ENCODE peak calls at places on chromosome 18, in nine cellular contexts. H, P, T, A, G, V, D, Y and Z are unnamed samples.

GRCh38 chr18:75790821-75791220 is 363.3 kb upstream of the SMIM21 start:
- DNase-seq in A (no peak), P (no peak), T (no peak), H (no peak), Y (no peak), V (no peak), G (no peak), D (no peak), Z (peak; percentile 2)

GRCh38 chr18:43515481-43515880 is 238.2 kb upstream of the SYT4 start:
- DNase-seq in P (no peak), Y (no peak), V (no peak), D (no peak), H (no peak), T (no peak), A (no peak), G (no peak), Z (no peak)

GRCh38 chr18:58241877-58242276 is 197.9 kb downstream of the NEDD4L start:
- DNase-seq in D (peak; percentile 93), H (no peak), V (no peak), T (no peak), G (no peak), P (peak; percentile 81), A (peak; percentile 67), Y (no peak), Z (peak; percentile 99)

GRCh38 chr18:22694954-22695353 is 238.2 kb upstream of the RBBP8 start:
- DNase-seq in A (peak; percentile 51), H (no peak), Y (no peak), G (peak; percentile 26), T (peak; percentile 90), P (peak; percentile 94), V (no peak), D (peak; percentile 98), Z (peak; percentile 97)

GRCh38 chr18:34647251-34647650 is 62.8 kb upstream of the DTNA start:
- DNase-seq in G (no peak), V (no peak), P (no peak), Y (no peak), D (no peak), A (no peak), H (peak; percentile 68), T (no peak), Z (no peak)

GRCh38 chr18:31596081-31596872 is 4.6 kb downstream of the TTR start:
- DNase-seq in V (no peak), G (no peak), Y (no peak), D (peak; percentile 46), P (no peak), A (no peak), H (no peak), T (no peak), Z (peak; percentile 11)

GRCh38 chr18:78860117-78860516 is 119.5 kb upstream of the SALL3 start:
- DNase-seq in A (no peak), P (no peak), T (no peak), V (no peak), H (no peak), G (no peak), D (no peak), Y (no peak), Z (no peak)

GRCh38 chr18:41936471-41937134 is 18.4 kb upstream of the PIK3C3 start:
- DNase-seq in G (no peak), D (no peak), Y (no peak), T (no peak), V (no peak), H (no peak), P (no peak), A (no peak), Z (no peak)

GRCh38 chr18:9719421-9719981 is 11.4 kb downstream of the RAB31 start:
- DNase-seq in T (no peak), V (peak; percentile 54), H (no peak), G (no peak), D (peak; percentile 89), P (peak; percentile 85), Y (no peak), A (no peak), Z (peak; percentile 91)

GRCh38 chr18:62249478-62250097 is 62.5 kb downstream of the RELCH start:
- DNase-seq in T (peak; percentile 82), P (peak; percentile 87), D (peak; percentile 49), G (peak; percentile 29), A (peak; percentile 89), H (peak; percentile 72), Y (peak; percentile 26), V (peak; percentile 84), Z (peak; percentile 83)

GRCh38 chr18:27750014-27750413 is 426.9 kb downstream of the CDH2 start:
- DNase-seq in V (no peak), A (peak; percentile 32), Y (no peak), T (no peak), P (peak; percentile 14), G (no peak), H (peak; percentile 9), D (peak; percentile 86), Z (peak; percentile 23)

GRCh38 chr18:74459877-74460276 is 2.8 kb upstream of the DIPK1C start:
- DNase-seq in G (no peak), A (no peak), V (no peak), P (no peak), D (no peak), T (no peak), H (no peak), Y (no peak), Z (no peak)

GRCh38 chr18:63317982-63318881 is 1.3 kb downstream of the BCL2 start:
- DNase-seq in T (peak; percentile 68), A (peak; percentile 63), G (peak; percentile 47), H (no peak), V (peak; percentile 61), P (no peak), D (no peak), Y (peak; percentile 89), Z (no peak)

GRCh38 chr18:48896875-48897511 is 53.8 kb downstream of the SMAD7 start:
- DNase-seq in P (peak; percentile 28), V (peak; percentile 81), T (peak; percentile 81), A (peak; percentile 82), D (no peak), G (peak; percentile 58), H (peak; percentile 13), Y (peak; percentile 48), Z (peak; percentile 67)

GRCh38 chr18:8367217-8367988 is 241.8 kb upstream of the RAB12 start:
- DNase-seq in P (no peak), D (no peak), G (no peak), A (peak; percentile 60), H (no peak), T (no peak), V (peak; percentile 43), Y (peak; percentile 13), Z (no peak)
- H3K4me3 ChIP-seq in P (peak overlapping the region; percentile 46), D (peak overlapping the region; percentile 34), G (peak overlapping the region; percentile 59), A (no peak overlapping the region), H (no peak overlapping the region), T (peak overlapping the region; percentile 13), V (peak overlapping the region; percentile 26), Y (no peak overlapping the region), Z (no peak overlapping the region)

GRCh38 chr18:66533693-66534092 is 70.2 kb downstream of the CDH19 start:
- DNase-seq in A (no peak), P (no peak), T (no peak), H (no peak), Y (no peak), G (no peak), D (no peak), V (no peak), Z (no peak)
- TF ChIP-seq CTCF in A (no peak), P (no peak), T (no peak), H (no peak), Y (no peak), G (no peak), D (no peak), V (no peak), Z (no peak)

DNA sequence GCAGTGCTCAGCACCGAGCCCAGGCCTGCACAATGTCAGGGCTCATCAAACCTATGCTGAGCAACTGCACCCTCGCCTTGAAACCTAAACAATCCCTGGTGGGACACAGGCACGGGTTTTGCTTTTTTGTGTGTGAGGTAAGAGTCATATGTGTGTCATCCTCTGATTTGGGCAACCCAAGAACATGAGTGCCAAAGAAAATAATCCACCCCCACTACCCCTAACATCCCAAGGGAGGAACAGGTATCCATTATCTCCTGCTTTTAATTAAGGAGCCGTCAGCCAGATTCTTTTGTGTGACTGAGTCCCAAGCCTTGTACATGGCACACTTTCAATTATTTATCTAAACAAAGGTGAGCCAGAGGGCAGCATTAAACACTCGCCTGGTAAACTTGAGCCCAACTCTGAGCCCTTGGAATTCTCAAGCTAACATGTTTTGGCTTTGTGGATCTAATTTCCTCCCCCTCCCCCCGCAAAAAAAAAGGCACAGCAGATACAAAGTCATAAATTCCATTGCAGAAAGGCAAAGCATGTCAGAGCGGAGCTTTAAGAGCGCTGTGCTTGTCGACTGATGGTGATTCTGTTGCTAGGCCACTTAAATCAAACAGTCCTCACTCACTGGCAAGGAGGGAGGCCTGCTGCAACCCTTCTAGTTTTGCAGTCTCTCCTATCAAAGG is 143.3 kb upstream of the LMAN1 start:
- DNase-seq in V (peak; percentile 28), H (no peak), P (peak; percentile 97), D (peak; percentile 85), A (peak; percentile 36), G (peak; percentile 30), Y (no peak), T (peak; percentile 75), Z (peak; percentile 97)
- H3K4me3 ChIP-seq in V (no peak overlapping the region), H (no peak overlapping the region), P (peak overlapping the region; percentile 11), D (peak overlapping the region; percentile 20), A (no peak overlapping the region), G (no peak overlapping the region), Y (no peak overlapping the region), T (no peak overlapping the region), Z (no peak overlapping the region)

GRCh38 chr18:69622961-69623360 is 222.3 kb downstream of the DOK6 start:
- DNase-seq in T (no peak), A (no peak), D (no peak), P (no peak), V (no peak), G (no peak), H (no peak), Y (no peak), Z (no peak)
- TF ChIP-seq CTCF in T (no peak), A (no peak), D (no peak), P (no peak), V (no peak), G (no peak), H (no peak), Y (no peak), Z (no peak)

GRCh38 chr18:73283032-73283431 is 415.2 kb upstream of the NETO1 start:
- DNase-seq in A (no peak), V (no peak), H (no peak), T (no peak), Y (no peak), D (peak; percentile 37), P (no peak), G (no peak), Z (peak; percentile 43)

GRCh38 chr18:73288813-73289212 is 421.0 kb upstream of the NETO1 start:
- DNase-seq in Y (no peak), D (no peak), T (no peak), G (no peak), P (no peak), A (no peak), H (no peak), V (no peak), Z (no peak)

GRCh38 chr18:73279499-73279898 is 411.7 kb upstream of the NETO1 start:
- DNase-seq in P (no peak), T (no peak), V (no peak), A (no peak), D (no peak), H (no peak), Y (no peak), G (peak; percentile 61), Z (no peak)

DNA sequence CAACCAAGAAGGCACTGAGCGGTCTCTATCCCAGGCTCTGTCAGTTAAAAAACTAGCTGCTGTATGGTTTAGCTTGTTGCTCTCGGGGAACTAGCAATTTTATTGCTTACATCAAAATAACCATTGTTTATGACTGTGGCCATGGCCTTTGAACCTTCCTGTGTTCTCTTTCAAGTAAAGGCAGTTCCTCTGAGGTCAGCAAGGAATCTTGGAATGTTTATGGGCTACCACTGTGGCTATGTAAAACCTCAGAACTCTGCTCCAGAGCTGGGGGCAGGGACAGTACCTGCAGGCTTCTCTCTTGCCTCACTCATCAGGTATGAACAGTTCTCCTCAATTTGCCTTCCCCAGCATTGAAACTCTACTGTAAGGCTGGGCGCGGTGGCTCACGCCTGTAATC is 416.0 kb upstream of the NETO1 start:
- DNase-seq in V (no peak), P (peak; percentile 10), A (no peak), G (no peak), T (no peak), H (no peak), Y (no peak), D (peak; percentile 73), Z (peak; percentile 34)
- H3K4me3 ChIP-seq in V (no peak overlapping the region), P (no peak overlapping the region), A (no peak overlapping the region), G (no peak overlapping the region), T (no peak overlapping the region), H (no peak overlapping the region), Y (no peak overlapping the region), D (no peak overlapping the region), Z (no peak overlapping the region)